ENCODE peak calls at places on chromosomes 11 and 22, in four cellular contexts. One of them, this sample, is unnamed.
A peak's percentile ranks its signal among the peaks of the same experiment; 100 is the strongest.

GRCh38 chr11:26904114-26904513 is 89.8 kb upstream of the FIBIN start:
- DNase-seq in upper lobe of right lung: no peak
- DNase-seq in body of pancreas: no peak
- DNase-seq in left ventricle myocardium inferior: no peak
- DNase-seq in this sample: no peak

GRCh38 chr11:85844439-85845051 is 10.6 kb upstream of the CCDC83 start:
- DNase-seq in upper lobe of right lung: no peak
- DNase-seq in body of pancreas: peak; percentile 23
- DNase-seq in left ventricle myocardium inferior: no peak
- DNase-seq in this sample: no peak

GRCh38 chr11:66543263-66544107 is 2.4 kb downstream of the ZDHHC24 start:
- DNase-seq in left ventricle myocardium inferior: peak; percentile 28
- DNase-seq in upper lobe of right lung: no peak
- DNase-seq in body of pancreas: peak; percentile 24
- DNase-seq in this sample: peak; percentile 60

GRCh38 chr22:48576333-48577013 is 1251.2 kb downstream of the BRD1 start:
- DNase-seq in upper lobe of right lung: no peak
- DNase-seq in left ventricle myocardium inferior: no peak
- DNase-seq in body of pancreas: peak; percentile 20
- DNase-seq in this sample: no peak

GRCh38 chr11:2816941-2817421 is 68.6 kb downstream of the CDKN1C start:
- DNase-seq in body of pancreas: no peak
- DNase-seq in upper lobe of right lung: peak; percentile 61
- DNase-seq in left ventricle myocardium inferior: peak; percentile 11
- DNase-seq in this sample: no peak

GRCh38 chr11:114296190-114296978 is at the start of gene NNMT:
- DNase-seq in body of pancreas: peak; percentile 35
- DNase-seq in left ventricle myocardium inferior: peak; percentile 68
- DNase-seq in upper lobe of right lung: peak; percentile 80
- DNase-seq in this sample: peak; percentile 87

GRCh38 chr11:84384637-84385227 is 1098.6 kb upstream of the CCDC90B start:
- DNase-seq in left ventricle myocardium inferior: no peak
- DNase-seq in body of pancreas: peak; percentile 77
- DNase-seq in upper lobe of right lung: no peak
- DNase-seq in this sample: no peak

GRCh38 chr22:23192133-23192532 is 11.8 kb downstream of the BCR start:
- DNase-seq in left ventricle myocardium inferior: no peak
- DNase-seq in upper lobe of right lung: peak; percentile 84
- DNase-seq in body of pancreas: peak; percentile 78
- DNase-seq in this sample: no peak

GRCh38 chr11:59253001-59253400 is 40.3 kb upstream of the MPEG1 start:
- DNase-seq in body of pancreas: no peak
- DNase-seq in upper lobe of right lung: no peak
- DNase-seq in left ventricle myocardium inferior: no peak
- DNase-seq in this sample: no peak

GRCh38 chr11:78032090-78032489 is 9.0 kb upstream of the KCTD14 start:
- DNase-seq in body of pancreas: peak; percentile 69
- DNase-seq in upper lobe of right lung: no peak
- DNase-seq in left ventricle myocardium inferior: no peak
- DNase-seq in this sample: no peak

GRCh38 chr11:78037056-78037455 is 14.0 kb upstream of the KCTD14 start:
- DNase-seq in body of pancreas: peak; percentile 78
- DNase-seq in upper lobe of right lung: peak; percentile 77
- DNase-seq in left ventricle myocardium inferior: no peak
- DNase-seq in this sample: peak; percentile 93

GRCh38 chr11:78033040-78033439 is 10.0 kb upstream of the KCTD14 start:
- DNase-seq in upper lobe of right lung: no peak
- DNase-seq in left ventricle myocardium inferior: no peak
- DNase-seq in body of pancreas: no peak
- DNase-seq in this sample: no peak

GRCh38 chr11:78036313-78036712 is 13.2 kb upstream of the KCTD14 start:
- DNase-seq in left ventricle myocardium inferior: no peak
- DNase-seq in upper lobe of right lung: no peak
- DNase-seq in body of pancreas: no peak
- DNase-seq in this sample: no peak

DNA sequence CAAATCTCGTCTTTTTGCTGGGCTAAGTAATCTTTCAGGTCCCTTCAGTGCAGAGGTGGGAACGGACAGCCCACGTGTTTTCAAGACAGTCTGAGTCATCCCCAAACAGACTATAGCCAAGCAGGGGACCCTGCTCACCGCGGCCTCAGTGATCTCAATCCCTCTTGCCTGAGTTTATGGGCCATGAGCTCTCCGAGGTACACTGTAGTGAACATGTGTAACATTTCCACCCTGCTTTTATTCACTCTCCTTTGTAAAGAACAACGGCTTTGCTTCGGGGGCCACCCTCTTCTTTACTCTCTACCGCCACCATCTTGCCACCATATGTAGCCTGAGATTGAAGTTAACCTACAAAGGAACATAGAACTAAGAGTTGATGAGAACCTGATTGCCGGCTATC is 11.5 kb upstream of the KCTD14 start:
- DNase-seq in left ventricle myocardium inferior: no peak
- DNase-seq in upper lobe of right lung: no peak
- DNase-seq in body of pancreas: no peak
- DNase-seq in this sample: no peak
- H3K4me1 ChIP-seq in left ventricle myocardium inferior: peaks cover 13% of the 10 kb centered on the region
- H3K4me1 ChIP-seq in upper lobe of right lung: peaks cover 12% of the 10 kb centered on the region
- H3K4me1 ChIP-seq in body of pancreas: peaks cover 65% of the 10 kb centered on the region
- H3K4me1 ChIP-seq in this sample: peaks cover 47% of the 10 kb centered on the region

GRCh38 chr11:705646-706438 is at the start of gene EPS8L2:
- DNase-seq in left ventricle myocardium inferior: no peak
- DNase-seq in upper lobe of right lung: peak; percentile 89
- DNase-seq in body of pancreas: peak; percentile 75
- DNase-seq in this sample: peak; percentile 94

GRCh38 chr11:703515-703914 is 2.5 kb upstream of the EPS8L2 start:
- DNase-seq in left ventricle myocardium inferior: no peak
- DNase-seq in upper lobe of right lung: no peak
- DNase-seq in body of pancreas: no peak
- DNase-seq in this sample: no peak

GRCh38 chr11:704799-705645 is 1.0 kb upstream of the EPS8L2 start:
- DNase-seq in upper lobe of right lung: peak; percentile 91
- DNase-seq in body of pancreas: peak; percentile 94
- DNase-seq in left ventricle myocardium inferior: no peak
- DNase-seq in this sample: peak; percentile 97

GRCh38 chr11:702731-703461 is 3.1 kb upstream of the EPS8L2 start:
- DNase-seq in left ventricle myocardium inferior: no peak
- DNase-seq in body of pancreas: peak; percentile 87
- DNase-seq in upper lobe of right lung: peak; percentile 92
- DNase-seq in this sample: peak; percentile 87

DNA sequence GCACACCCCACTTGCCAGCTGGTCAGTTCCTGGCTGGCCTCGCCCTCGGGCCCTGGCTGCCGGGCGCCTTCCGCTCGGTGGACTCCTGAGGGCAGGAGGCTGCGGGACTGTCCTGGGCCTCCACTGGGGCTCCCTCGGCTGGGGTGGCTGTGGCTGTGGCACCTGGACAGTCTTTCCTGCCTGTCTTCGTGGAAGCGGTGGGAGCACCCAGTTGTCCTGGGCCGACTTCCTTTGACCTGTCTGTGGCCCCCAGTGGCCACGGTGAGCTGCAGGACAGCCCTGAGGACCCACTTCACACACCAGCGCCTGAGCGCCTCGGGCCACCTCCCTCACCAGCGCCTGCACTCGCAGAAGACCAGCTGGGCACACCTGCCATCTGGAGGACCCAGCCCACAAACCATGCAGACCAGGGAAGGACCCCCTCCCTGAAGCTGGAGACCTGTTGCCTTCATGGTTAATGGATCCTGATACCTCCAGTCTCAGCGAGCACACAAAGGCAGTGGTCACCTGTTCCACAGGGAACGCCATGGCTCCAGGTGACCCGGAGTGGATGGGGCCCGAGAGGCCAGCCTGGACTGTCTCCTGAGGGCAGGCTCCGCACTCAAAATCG is 1.7 kb upstream of the EPS8L2 start:
- DNase-seq in body of pancreas: no peak
- DNase-seq in upper lobe of right lung: no peak
- DNase-seq in left ventricle myocardium inferior: no peak
- DNase-seq in this sample: peak; percentile 50
- H3K4me3 ChIP-seq in body of pancreas: no peak overlapping the region
- H3K4me3 ChIP-seq in upper lobe of right lung: peak overlapping the region; percentile 58
- H3K4me3 ChIP-seq in left ventricle myocardium inferior: no peak overlapping the region
- H3K4me3 ChIP-seq in this sample: no peak overlapping the region

DNA sequence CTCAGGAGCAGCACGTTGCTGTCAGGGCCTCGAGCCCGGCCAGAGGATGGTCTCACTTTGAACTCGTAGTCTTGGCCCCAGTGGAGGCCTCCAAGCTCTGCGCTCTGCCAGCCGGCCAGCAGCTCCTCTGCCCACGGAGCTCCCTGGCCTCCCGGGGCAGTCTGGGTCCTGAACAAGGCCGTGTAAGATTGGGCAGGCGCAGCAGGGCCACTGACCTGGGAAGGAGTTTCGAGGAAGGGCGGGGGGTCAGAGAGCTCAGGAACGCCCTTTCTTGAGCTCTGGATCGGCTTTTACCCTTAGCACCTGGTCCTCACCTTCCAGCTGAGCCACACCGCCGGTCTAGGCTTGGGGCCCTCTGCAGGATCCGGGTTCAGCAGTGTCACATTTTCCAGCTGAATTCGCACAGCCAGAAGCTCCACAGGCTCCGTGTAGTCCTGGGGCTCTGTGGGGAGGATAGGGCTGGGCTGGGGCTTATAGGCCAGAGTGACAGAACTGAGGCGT is 2.1 kb downstream of the ROBO4 start:
- DNase-seq in upper lobe of right lung: no peak
- DNase-seq in body of pancreas: no peak
- DNase-seq in left ventricle myocardium inferior: no peak
- DNase-seq in this sample: no peak
- H3K4me1 ChIP-seq in upper lobe of right lung: peaks cover 44% of the 10 kb centered on the region
- H3K4me1 ChIP-seq in body of pancreas: no peaks in the 10 kb centered on the region
- H3K4me1 ChIP-seq in left ventricle myocardium inferior: peaks cover 99% of the 10 kb centered on the region
- H3K4me1 ChIP-seq in this sample: no peaks in the 10 kb centered on the region

GRCh38 chr11:12111482-12112149 is 1.2 kb downstream of the MICAL2 start:
- DNase-seq in body of pancreas: no peak
- DNase-seq in upper lobe of right lung: no peak
- DNase-seq in left ventricle myocardium inferior: no peak
- DNase-seq in this sample: no peak
- H3K4me3 ChIP-seq in body of pancreas: no peak overlapping the region
- H3K4me3 ChIP-seq in upper lobe of right lung: peak overlapping the region; percentile 77
- H3K4me3 ChIP-seq in left ventricle myocardium inferior: peak overlapping the region; percentile 97
- H3K4me3 ChIP-seq in this sample: peak overlapping the region; percentile 89

GRCh38 chr11:62546244-62546936 is at the start of gene AHNAK:
- DNase-seq in body of pancreas: peak; percentile 80
- DNase-seq in upper lobe of right lung: peak; percentile 93
- DNase-seq in left ventricle myocardium inferior: peak; percentile 91
- DNase-seq in this sample: peak; percentile 90
- H3K4me1 ChIP-seq in body of pancreas: peaks cover 98% of the 10 kb centered on the region
- H3K4me1 ChIP-seq in upper lobe of right lung: peaks cover 69% of the 10 kb centered on the region
- H3K4me1 ChIP-seq in left ventricle myocardium inferior: peaks cover 98% of the 10 kb centered on the region
- H3K4me1 ChIP-seq in this sample: peaks cover 54% of the 10 kb centered on the region

DNA sequence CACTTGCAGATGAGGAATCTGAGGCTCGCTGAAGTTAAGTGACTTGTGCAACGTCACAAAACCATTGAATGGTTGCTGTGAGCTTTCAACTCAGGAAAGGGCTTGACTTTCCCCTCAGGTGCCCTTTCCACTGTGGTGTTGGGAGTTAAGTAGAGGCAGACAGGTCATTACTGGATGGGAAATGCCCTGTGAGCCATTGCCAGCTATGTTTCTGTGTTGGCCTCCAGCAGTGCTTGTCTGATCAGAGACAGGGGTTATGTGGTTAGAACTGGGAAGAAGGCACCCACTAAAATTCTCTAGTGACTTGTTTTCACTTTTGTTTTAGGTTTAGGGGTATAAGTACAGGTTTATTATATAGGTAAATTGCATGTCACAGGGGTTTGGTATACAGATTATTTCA is 96.6 kb downstream of the FDX1 start:
- DNase-seq in left ventricle myocardium inferior: no peak
- DNase-seq in body of pancreas: no peak
- DNase-seq in upper lobe of right lung: no peak
- DNase-seq in this sample: no peak
- H3K4me3 ChIP-seq in left ventricle myocardium inferior: no peak overlapping the region
- H3K4me3 ChIP-seq in body of pancreas: no peak overlapping the region
- H3K4me3 ChIP-seq in upper lobe of right lung: no peak overlapping the region
- H3K4me3 ChIP-seq in this sample: no peak overlapping the region

This sample was measured in right lobe of liver.